ENCODE peak calls at places on chromosomes 13 and 19, in ten cellular contexts. One of them, this sample, is unnamed.

GRCh38 chr13:26305676-26306075 is 51.7 kb downstream of the CDK8 start:
- DNase-seq in GDM1: no peak
- DNase-seq in stimulated activated CD4-positive, alpha-beta T cell treated with anti-CD3 and anti-CD28 coated beads, TNF-alpha, amount 100 ng/mL, for 1 hour: no peak
- DNase-seq in amniotic stem cell: no peak
- DNase-seq in activated CD4-positive, alpha-beta memory T cell treated with anti-CD3 and anti-CD28 coated beads, Interleukin-2, amount 10 ng/mL, durations not matched to agents 7 days and 5 days: no peak
- DNase-seq in dorsolateral prefrontal cortex: no peak
- DNase-seq in NCI-H187 treated with DMSO at 0.1 percent for 48 hours: no peak
- DNase-seq in stimulated activated CD8-positive, alpha-beta memory T cell treated with anti-CD3 and anti-CD28 coated beads, Interleukin-2, amount 100 ng/mL, for 1 hour: no peak
- DNase-seq in H1: no peak
- DNase-seq in Caco-2: no peak
- DNase-seq in this sample: no peak

GRCh38 chr19:16328824-16329482 is 4.3 kb downstream of the KLF2 start:
- DNase-seq in GDM1: no peak
- DNase-seq in stimulated activated CD4-positive, alpha-beta T cell treated with anti-CD3 and anti-CD28 coated beads, TNF-alpha, amount 100 ng/mL, for 1 hour: no peak
- DNase-seq in amniotic stem cell: no peak
- DNase-seq in activated CD4-positive, alpha-beta memory T cell treated with anti-CD3 and anti-CD28 coated beads, Interleukin-2, amount 10 ng/mL, durations not matched to agents 7 days and 5 days: peak
- DNase-seq in dorsolateral prefrontal cortex: no peak
- DNase-seq in NCI-H187 treated with DMSO at 0.1 percent for 48 hours: no peak
- DNase-seq in stimulated activated CD8-positive, alpha-beta memory T cell treated with anti-CD3 and anti-CD28 coated beads, Interleukin-2, amount 100 ng/mL, for 1 hour: no peak
- DNase-seq in H1: no peak
- DNase-seq in Caco-2: peak
- DNase-seq in this sample: peak

GRCh38 chr13:64688893-64689677 is 2541.1 kb downstream of the PCDH9 start:
- DNase-seq in GDM1: no peak
- DNase-seq in stimulated activated CD4-positive, alpha-beta T cell treated with anti-CD3 and anti-CD28 coated beads, TNF-alpha, amount 100 ng/mL, for 1 hour: no peak
- DNase-seq in amniotic stem cell: peak
- DNase-seq in activated CD4-positive, alpha-beta memory T cell treated with anti-CD3 and anti-CD28 coated beads, Interleukin-2, amount 10 ng/mL, durations not matched to agents 7 days and 5 days: no peak
- DNase-seq in dorsolateral prefrontal cortex: no peak
- DNase-seq in NCI-H187 treated with DMSO at 0.1 percent for 48 hours: no peak
- DNase-seq in stimulated activated CD8-positive, alpha-beta memory T cell treated with anti-CD3 and anti-CD28 coated beads, Interleukin-2, amount 100 ng/mL, for 1 hour: no peak
- DNase-seq in H1: no peak
- DNase-seq in Caco-2: no peak
- DNase-seq in this sample: no peak

GRCh38 chr19:37979547-37980082 is 72.6 kb downstream of the SIPA1L3 start:
- DNase-seq in GDM1: no peak
- DNase-seq in stimulated activated CD4-positive, alpha-beta T cell treated with anti-CD3 and anti-CD28 coated beads, TNF-alpha, amount 100 ng/mL, for 1 hour: no peak
- DNase-seq in amniotic stem cell: no peak
- DNase-seq in activated CD4-positive, alpha-beta memory T cell treated with anti-CD3 and anti-CD28 coated beads, Interleukin-2, amount 10 ng/mL, durations not matched to agents 7 days and 5 days: no peak
- DNase-seq in dorsolateral prefrontal cortex: no peak
- DNase-seq in NCI-H187 treated with DMSO at 0.1 percent for 48 hours: no peak
- DNase-seq in stimulated activated CD8-positive, alpha-beta memory T cell treated with anti-CD3 and anti-CD28 coated beads, Interleukin-2, amount 100 ng/mL, for 1 hour: no peak
- DNase-seq in H1: no peak
- DNase-seq in Caco-2: peak
- DNase-seq in this sample: no peak

GRCh38 chr13:24626449-24626848 is 53.8 kb upstream of the ATP12A start:
- DNase-seq in GDM1: no peak
- DNase-seq in stimulated activated CD4-positive, alpha-beta T cell treated with anti-CD3 and anti-CD28 coated beads, TNF-alpha, amount 100 ng/mL, for 1 hour: no peak
- DNase-seq in amniotic stem cell: no peak
- DNase-seq in activated CD4-positive, alpha-beta memory T cell treated with anti-CD3 and anti-CD28 coated beads, Interleukin-2, amount 10 ng/mL, durations not matched to agents 7 days and 5 days: peak
- DNase-seq in dorsolateral prefrontal cortex: no peak
- DNase-seq in NCI-H187 treated with DMSO at 0.1 percent for 48 hours: no peak
- DNase-seq in stimulated activated CD8-positive, alpha-beta memory T cell treated with anti-CD3 and anti-CD28 coated beads, Interleukin-2, amount 100 ng/mL, for 1 hour: no peak
- DNase-seq in H1: no peak
- DNase-seq in Caco-2: no peak
- DNase-seq in this sample: no peak

GRCh38 chr13:104571890-104572229 is 1505.6 kb upstream of the SLC10A2 start:
- DNase-seq in GDM1: no peak
- DNase-seq in stimulated activated CD4-positive, alpha-beta T cell treated with anti-CD3 and anti-CD28 coated beads, TNF-alpha, amount 100 ng/mL, for 1 hour: no peak
- DNase-seq in amniotic stem cell: no peak
- DNase-seq in activated CD4-positive, alpha-beta memory T cell treated with anti-CD3 and anti-CD28 coated beads, Interleukin-2, amount 10 ng/mL, durations not matched to agents 7 days and 5 days: no peak
- DNase-seq in dorsolateral prefrontal cortex: no peak
- DNase-seq in NCI-H187 treated with DMSO at 0.1 percent for 48 hours: no peak
- DNase-seq in stimulated activated CD8-positive, alpha-beta memory T cell treated with anti-CD3 and anti-CD28 coated beads, Interleukin-2, amount 100 ng/mL, for 1 hour: no peak
- DNase-seq in H1: no peak
- DNase-seq in Caco-2: no peak
- DNase-seq in this sample: no peak

GRCh38 chr13:23710366-23710765 is 140.2 kb downstream of the TNFRSF19 start:
- DNase-seq in GDM1: no peak
- DNase-seq in stimulated activated CD4-positive, alpha-beta T cell treated with anti-CD3 and anti-CD28 coated beads, TNF-alpha, amount 100 ng/mL, for 1 hour: no peak
- DNase-seq in amniotic stem cell: no peak
- DNase-seq in activated CD4-positive, alpha-beta memory T cell treated with anti-CD3 and anti-CD28 coated beads, Interleukin-2, amount 10 ng/mL, durations not matched to agents 7 days and 5 days: no peak
- DNase-seq in dorsolateral prefrontal cortex: no peak
- DNase-seq in NCI-H187 treated with DMSO at 0.1 percent for 48 hours: no peak
- DNase-seq in stimulated activated CD8-positive, alpha-beta memory T cell treated with anti-CD3 and anti-CD28 coated beads, Interleukin-2, amount 100 ng/mL, for 1 hour: no peak
- DNase-seq in H1: no peak
- DNase-seq in Caco-2: no peak
- DNase-seq in this sample: no peak

GRCh38 chr13:63288576-63288975 is 1872.9 kb upstream of the PCDH20 start:
- DNase-seq in GDM1: no peak
- DNase-seq in stimulated activated CD4-positive, alpha-beta T cell treated with anti-CD3 and anti-CD28 coated beads, TNF-alpha, amount 100 ng/mL, for 1 hour: no peak
- DNase-seq in amniotic stem cell: peak
- DNase-seq in activated CD4-positive, alpha-beta memory T cell treated with anti-CD3 and anti-CD28 coated beads, Interleukin-2, amount 10 ng/mL, durations not matched to agents 7 days and 5 days: no peak
- DNase-seq in dorsolateral prefrontal cortex: no peak
- DNase-seq in NCI-H187 treated with DMSO at 0.1 percent for 48 hours: no peak
- DNase-seq in stimulated activated CD8-positive, alpha-beta memory T cell treated with anti-CD3 and anti-CD28 coated beads, Interleukin-2, amount 100 ng/mL, for 1 hour: no peak
- DNase-seq in H1: no peak
- DNase-seq in Caco-2: no peak
- DNase-seq in this sample: no peak

GRCh38 chr13:39417131-39417530 is 185.9 kb downstream of the LHFPL6 start:
- DNase-seq in GDM1: no peak
- DNase-seq in stimulated activated CD4-positive, alpha-beta T cell treated with anti-CD3 and anti-CD28 coated beads, TNF-alpha, amount 100 ng/mL, for 1 hour: no peak
- DNase-seq in amniotic stem cell: no peak
- DNase-seq in activated CD4-positive, alpha-beta memory T cell treated with anti-CD3 and anti-CD28 coated beads, Interleukin-2, amount 10 ng/mL, durations not matched to agents 7 days and 5 days: no peak
- DNase-seq in dorsolateral prefrontal cortex: no peak
- DNase-seq in NCI-H187 treated with DMSO at 0.1 percent for 48 hours: no peak
- DNase-seq in stimulated activated CD8-positive, alpha-beta memory T cell treated with anti-CD3 and anti-CD28 coated beads, Interleukin-2, amount 100 ng/mL, for 1 hour: no peak
- DNase-seq in H1: no peak
- DNase-seq in Caco-2: peak
- DNase-seq in this sample: no peak

GRCh38 chr19:8458380-8458779 is 13.6 kb downstream of the HNRNPM start:
- DNase-seq in GDM1: no peak
- DNase-seq in stimulated activated CD4-positive, alpha-beta T cell treated with anti-CD3 and anti-CD28 coated beads, TNF-alpha, amount 100 ng/mL, for 1 hour: no peak
- DNase-seq in amniotic stem cell: no peak
- DNase-seq in activated CD4-positive, alpha-beta memory T cell treated with anti-CD3 and anti-CD28 coated beads, Interleukin-2, amount 10 ng/mL, durations not matched to agents 7 days and 5 days: no peak
- DNase-seq in dorsolateral prefrontal cortex: no peak
- DNase-seq in NCI-H187 treated with DMSO at 0.1 percent for 48 hours: no peak
- DNase-seq in stimulated activated CD8-positive, alpha-beta memory T cell treated with anti-CD3 and anti-CD28 coated beads, Interleukin-2, amount 100 ng/mL, for 1 hour: no peak
- DNase-seq in H1: no peak
- DNase-seq in Caco-2: no peak
- DNase-seq in this sample: no peak

GRCh38 chr19:2343289-2343982 is 15.0 kb downstream of the SPPL2B start:
- DNase-seq in GDM1: no peak
- DNase-seq in stimulated activated CD4-positive, alpha-beta T cell treated with anti-CD3 and anti-CD28 coated beads, TNF-alpha, amount 100 ng/mL, for 1 hour: no peak
- DNase-seq in amniotic stem cell: no peak
- DNase-seq in activated CD4-positive, alpha-beta memory T cell treated with anti-CD3 and anti-CD28 coated beads, Interleukin-2, amount 10 ng/mL, durations not matched to agents 7 days and 5 days: no peak
- DNase-seq in dorsolateral prefrontal cortex: no peak
- DNase-seq in NCI-H187 treated with DMSO at 0.1 percent for 48 hours: no peak
- DNase-seq in stimulated activated CD8-positive, alpha-beta memory T cell treated with anti-CD3 and anti-CD28 coated beads, Interleukin-2, amount 100 ng/mL, for 1 hour: no peak
- DNase-seq in H1: no peak
- DNase-seq in Caco-2: no peak
- DNase-seq in this sample: no peak

GRCh38 chr19:49875801-49876421 is 1.2 kb downstream of the AKT1S1 start:
- DNase-seq in GDM1: peak
- DNase-seq in stimulated activated CD4-positive, alpha-beta T cell treated with anti-CD3 and anti-CD28 coated beads, TNF-alpha, amount 100 ng/mL, for 1 hour: peak
- DNase-seq in amniotic stem cell: peak
- DNase-seq in activated CD4-positive, alpha-beta memory T cell treated with anti-CD3 and anti-CD28 coated beads, Interleukin-2, amount 10 ng/mL, durations not matched to agents 7 days and 5 days: peak
- DNase-seq in dorsolateral prefrontal cortex: peak
- DNase-seq in NCI-H187 treated with DMSO at 0.1 percent for 48 hours: no peak
- DNase-seq in stimulated activated CD8-positive, alpha-beta memory T cell treated with anti-CD3 and anti-CD28 coated beads, Interleukin-2, amount 100 ng/mL, for 1 hour: no peak
- DNase-seq in H1: no peak
- DNase-seq in Caco-2: peak
- DNase-seq in this sample: no peak

GRCh38 chr13:31538067-31539042 is 201.0 kb upstream of the RXFP2 start:
- DNase-seq in GDM1: no peak
- DNase-seq in stimulated activated CD4-positive, alpha-beta T cell treated with anti-CD3 and anti-CD28 coated beads, TNF-alpha, amount 100 ng/mL, for 1 hour: no peak
- DNase-seq in amniotic stem cell: peak
- DNase-seq in activated CD4-positive, alpha-beta memory T cell treated with anti-CD3 and anti-CD28 coated beads, Interleukin-2, amount 10 ng/mL, durations not matched to agents 7 days and 5 days: no peak
- DNase-seq in dorsolateral prefrontal cortex: no peak
- DNase-seq in NCI-H187 treated with DMSO at 0.1 percent for 48 hours: no peak
- DNase-seq in stimulated activated CD8-positive, alpha-beta memory T cell treated with anti-CD3 and anti-CD28 coated beads, Interleukin-2, amount 100 ng/mL, for 1 hour: no peak
- DNase-seq in H1: no peak
- DNase-seq in Caco-2: peak
- DNase-seq in this sample: no peak

GRCh38 chr13:98293570-98294142 is 116.6 kb upstream of the RNF113B start:
- DNase-seq in GDM1: no peak
- DNase-seq in stimulated activated CD4-positive, alpha-beta T cell treated with anti-CD3 and anti-CD28 coated beads, TNF-alpha, amount 100 ng/mL, for 1 hour: no peak
- DNase-seq in amniotic stem cell: no peak
- DNase-seq in activated CD4-positive, alpha-beta memory T cell treated with anti-CD3 and anti-CD28 coated beads, Interleukin-2, amount 10 ng/mL, durations not matched to agents 7 days and 5 days: no peak
- DNase-seq in dorsolateral prefrontal cortex: no peak
- DNase-seq in NCI-H187 treated with DMSO at 0.1 percent for 48 hours: no peak
- DNase-seq in stimulated activated CD8-positive, alpha-beta memory T cell treated with anti-CD3 and anti-CD28 coated beads, Interleukin-2, amount 100 ng/mL, for 1 hour: no peak
- DNase-seq in H1: no peak
- DNase-seq in Caco-2: no peak
- DNase-seq in this sample: no peak

GRCh38 chr19:39177110-39177699 is 19.6 kb upstream of the NCCRP1 start:
- DNase-seq in GDM1: no peak
- DNase-seq in stimulated activated CD4-positive, alpha-beta T cell treated with anti-CD3 and anti-CD28 coated beads, TNF-alpha, amount 100 ng/mL, for 1 hour: no peak
- DNase-seq in amniotic stem cell: no peak
- DNase-seq in activated CD4-positive, alpha-beta memory T cell treated with anti-CD3 and anti-CD28 coated beads, Interleukin-2, amount 10 ng/mL, durations not matched to agents 7 days and 5 days: no peak
- DNase-seq in dorsolateral prefrontal cortex: no peak
- DNase-seq in NCI-H187 treated with DMSO at 0.1 percent for 48 hours: no peak
- DNase-seq in stimulated activated CD8-positive, alpha-beta memory T cell treated with anti-CD3 and anti-CD28 coated beads, Interleukin-2, amount 100 ng/mL, for 1 hour: no peak
- DNase-seq in H1: no peak
- DNase-seq in Caco-2: no peak
- DNase-seq in this sample: no peak

GRCh38 chr19:40804783-40805242 is 5.8 kb downstream of the EGLN2 start:
- DNase-seq in GDM1: no peak
- DNase-seq in stimulated activated CD4-positive, alpha-beta T cell treated with anti-CD3 and anti-CD28 coated beads, TNF-alpha, amount 100 ng/mL, for 1 hour: no peak
- DNase-seq in amniotic stem cell: no peak
- DNase-seq in activated CD4-positive, alpha-beta memory T cell treated with anti-CD3 and anti-CD28 coated beads, Interleukin-2, amount 10 ng/mL, durations not matched to agents 7 days and 5 days: peak
- DNase-seq in dorsolateral prefrontal cortex: no peak
- DNase-seq in NCI-H187 treated with DMSO at 0.1 percent for 48 hours: no peak
- DNase-seq in stimulated activated CD8-positive, alpha-beta memory T cell treated with anti-CD3 and anti-CD28 coated beads, Interleukin-2, amount 100 ng/mL, for 1 hour: no peak
- DNase-seq in H1: no peak
- DNase-seq in Caco-2: no peak
- DNase-seq in this sample: no peak

GRCh38 chr13:98751397-98752110 is 918 bp downstream of the SLC15A1 start:
- DNase-seq in GDM1: no peak
- DNase-seq in stimulated activated CD4-positive, alpha-beta T cell treated with anti-CD3 and anti-CD28 coated beads, TNF-alpha, amount 100 ng/mL, for 1 hour: no peak
- DNase-seq in amniotic stem cell: no peak
- DNase-seq in activated CD4-positive, alpha-beta memory T cell treated with anti-CD3 and anti-CD28 coated beads, Interleukin-2, amount 10 ng/mL, durations not matched to agents 7 days and 5 days: no peak
- DNase-seq in dorsolateral prefrontal cortex: no peak
- DNase-seq in NCI-H187 treated with DMSO at 0.1 percent for 48 hours: no peak
- DNase-seq in stimulated activated CD8-positive, alpha-beta memory T cell treated with anti-CD3 and anti-CD28 coated beads, Interleukin-2, amount 100 ng/mL, for 1 hour: no peak
- DNase-seq in H1: no peak
- DNase-seq in Caco-2: peak
- DNase-seq in this sample: no peak

GRCh38 chr19:41352609-41353465 is 885 bp downstream of the TGFB1 start:
- DNase-seq in GDM1: peak
- DNase-seq in stimulated activated CD4-positive, alpha-beta T cell treated with anti-CD3 and anti-CD28 coated beads, TNF-alpha, amount 100 ng/mL, for 1 hour: peak
- DNase-seq in amniotic stem cell: no peak
- DNase-seq in activated CD4-positive, alpha-beta memory T cell treated with anti-CD3 and anti-CD28 coated beads, Interleukin-2, amount 10 ng/mL, durations not matched to agents 7 days and 5 days: peak
- DNase-seq in dorsolateral prefrontal cortex: no peak
- DNase-seq in NCI-H187 treated with DMSO at 0.1 percent for 48 hours: no peak
- DNase-seq in stimulated activated CD8-positive, alpha-beta memory T cell treated with anti-CD3 and anti-CD28 coated beads, Interleukin-2, amount 100 ng/mL, for 1 hour: peak
- DNase-seq in H1: no peak
- DNase-seq in Caco-2: peak
- DNase-seq in this sample: peak

GRCh38 chr13:28489975-28490550 is 4.9 kb downstream of the FLT1 start:
- DNase-seq in GDM1: no peak
- DNase-seq in stimulated activated CD4-positive, alpha-beta T cell treated with anti-CD3 and anti-CD28 coated beads, TNF-alpha, amount 100 ng/mL, for 1 hour: no peak
- DNase-seq in amniotic stem cell: peak
- DNase-seq in activated CD4-positive, alpha-beta memory T cell treated with anti-CD3 and anti-CD28 coated beads, Interleukin-2, amount 10 ng/mL, durations not matched to agents 7 days and 5 days: no peak
- DNase-seq in dorsolateral prefrontal cortex: no peak
- DNase-seq in NCI-H187 treated with DMSO at 0.1 percent for 48 hours: no peak
- DNase-seq in stimulated activated CD8-positive, alpha-beta memory T cell treated with anti-CD3 and anti-CD28 coated beads, Interleukin-2, amount 100 ng/mL, for 1 hour: no peak
- DNase-seq in H1: no peak
- DNase-seq in Caco-2: no peak
- DNase-seq in this sample: no peak

GRCh38 chr13:51995677-51996551 is 15.3 kb downstream of the ATP7B start:
- DNase-seq in GDM1: peak
- DNase-seq in stimulated activated CD4-positive, alpha-beta T cell treated with anti-CD3 and anti-CD28 coated beads, TNF-alpha, amount 100 ng/mL, for 1 hour: no peak
- DNase-seq in amniotic stem cell: no peak
- DNase-seq in activated CD4-positive, alpha-beta memory T cell treated with anti-CD3 and anti-CD28 coated beads, Interleukin-2, amount 10 ng/mL, durations not matched to agents 7 days and 5 days: no peak
- DNase-seq in dorsolateral prefrontal cortex: no peak
- DNase-seq in NCI-H187 treated with DMSO at 0.1 percent for 48 hours: no peak
- DNase-seq in stimulated activated CD8-positive, alpha-beta memory T cell treated with anti-CD3 and anti-CD28 coated beads, Interleukin-2, amount 100 ng/mL, for 1 hour: no peak
- DNase-seq in H1: no peak
- DNase-seq in Caco-2: no peak
- DNase-seq in this sample: no peak

GRCh38 chr13:35957174-35957867 is 173.9 kb downstream of the DCLK1 start:
- DNase-seq in GDM1: no peak
- DNase-seq in stimulated activated CD4-positive, alpha-beta T cell treated with anti-CD3 and anti-CD28 coated beads, TNF-alpha, amount 100 ng/mL, for 1 hour: no peak
- DNase-seq in amniotic stem cell: no peak
- DNase-seq in activated CD4-positive, alpha-beta memory T cell treated with anti-CD3 and anti-CD28 coated beads, Interleukin-2, amount 10 ng/mL, durations not matched to agents 7 days and 5 days: no peak
- DNase-seq in dorsolateral prefrontal cortex: no peak
- DNase-seq in NCI-H187 treated with DMSO at 0.1 percent for 48 hours: no peak
- DNase-seq in stimulated activated CD8-positive, alpha-beta memory T cell treated with anti-CD3 and anti-CD28 coated beads, Interleukin-2, amount 100 ng/mL, for 1 hour: no peak
- DNase-seq in H1: no peak
- DNase-seq in Caco-2: no peak
- DNase-seq in this sample: no peak

GRCh38 chr13:21925720-21926119 is 254.8 kb downstream of the FGF9 start:
- DNase-seq in GDM1: no peak
- DNase-seq in stimulated activated CD4-positive, alpha-beta T cell treated with anti-CD3 and anti-CD28 coated beads, TNF-alpha, amount 100 ng/mL, for 1 hour: no peak
- DNase-seq in amniotic stem cell: no peak
- DNase-seq in activated CD4-positive, alpha-beta memory T cell treated with anti-CD3 and anti-CD28 coated beads, Interleukin-2, amount 10 ng/mL, durations not matched to agents 7 days and 5 days: no peak
- DNase-seq in dorsolateral prefrontal cortex: no peak
- DNase-seq in NCI-H187 treated with DMSO at 0.1 percent for 48 hours: no peak
- DNase-seq in stimulated activated CD8-positive, alpha-beta memory T cell treated with anti-CD3 and anti-CD28 coated beads, Interleukin-2, amount 100 ng/mL, for 1 hour: no peak
- DNase-seq in H1: no peak
- DNase-seq in Caco-2: peak
- DNase-seq in this sample: no peak